ENCODE peak calls at places on chromosome 14, in eight cellular contexts. One of them, this sample, is unnamed.
A peak's percentile ranks its signal among the peaks of the same experiment; 100 is the strongest.

GRCh38 chr14:34029921-34030334 is 79.1 kb upstream of the EGLN3 start:
- DNase-seq in IMR-90: no peak
- DNase-seq in neural crest cell: no peak
- DNase-seq in endothelial cell: no peak
- DNase-seq in Peyer's patch: no peak
- DNase-seq in psoas muscle: peak; percentile 72
- DNase-seq in GM13976: no peak
- DNase-seq in esophagus muscularis mucosa: no peak
- DNase-seq in this sample: peak; percentile 33

GRCh38 chr14:102320033-102320660 is 601 bp downstream of the ZNF839 start:
- DNase-seq in Peyer's patch: peak; percentile 64
- DNase-seq in IMR-90: peak; percentile 56
- DNase-seq in endothelial cell: peak; percentile 40
- DNase-seq in neural crest cell: no peak
- DNase-seq in esophagus muscularis mucosa: no peak
- DNase-seq in psoas muscle: peak; percentile 85
- DNase-seq in GM13976: peak; percentile 61
- DNase-seq in this sample: peak; percentile 36

GRCh38 chr14:28635387-28635786 is 131.2 kb upstream of the FOXG1 start:
- DNase-seq in neural crest cell: peak; percentile 41
- DNase-seq in Peyer's patch: no peak
- DNase-seq in psoas muscle: no peak
- DNase-seq in endothelial cell: peak; percentile 23
- DNase-seq in esophagus muscularis mucosa: no peak
- DNase-seq in IMR-90: peak; percentile 16
- DNase-seq in GM13976: no peak
- DNase-seq in this sample: peak; percentile 11

GRCh38 chr14:20197459-20197858 is 6.8 kb downstream of the OR11G2 start:
- DNase-seq in Peyer's patch: no peak
- DNase-seq in psoas muscle: no peak
- DNase-seq in endothelial cell: no peak
- DNase-seq in GM13976: no peak
- DNase-seq in esophagus muscularis mucosa: no peak
- DNase-seq in neural crest cell: no peak
- DNase-seq in IMR-90: no peak
- DNase-seq in this sample: no peak

GRCh38 chr14:56891226-56891625 is 80.9 kb upstream of the OTX2 start:
- DNase-seq in GM13976: no peak
- DNase-seq in endothelial cell: no peak
- DNase-seq in Peyer's patch: no peak
- DNase-seq in IMR-90: no peak
- DNase-seq in neural crest cell: no peak
- DNase-seq in psoas muscle: no peak
- DNase-seq in esophagus muscularis mucosa: no peak
- DNase-seq in this sample: no peak

GRCh38 chr14:104877066-104877805 is 12.2 kb downstream of the CEP170B start:
- DNase-seq in IMR-90: no peak
- DNase-seq in neural crest cell: no peak
- DNase-seq in psoas muscle: peak; percentile 48
- DNase-seq in GM13976: no peak
- DNase-seq in Peyer's patch: no peak
- DNase-seq in endothelial cell: no peak
- DNase-seq in esophagus muscularis mucosa: no peak
- DNase-seq in this sample: peak; percentile 0

GRCh38 chr14:39267592-39268112 is 33.9 kb downstream of the MIA2 start:
- DNase-seq in Peyer's patch: no peak
- DNase-seq in GM13976: no peak
- DNase-seq in esophagus muscularis mucosa: no peak
- DNase-seq in psoas muscle: no peak
- DNase-seq in IMR-90: no peak
- DNase-seq in endothelial cell: no peak
- DNase-seq in neural crest cell: no peak
- DNase-seq in this sample: no peak

GRCh38 chr14:80567905-80568512 is 356.7 kb upstream of the DIO2 start:
- DNase-seq in endothelial cell: no peak
- DNase-seq in GM13976: no peak
- DNase-seq in IMR-90: peak; percentile 68
- DNase-seq in psoas muscle: no peak
- DNase-seq in neural crest cell: no peak
- DNase-seq in Peyer's patch: no peak
- DNase-seq in esophagus muscularis mucosa: no peak
- DNase-seq in this sample: no peak

GRCh38 chr14:31449971-31450610 is 7.2 kb downstream of the DTD2 start:
- DNase-seq in endothelial cell: no peak
- DNase-seq in IMR-90: peak; percentile 41
- DNase-seq in GM13976: peak; percentile 51
- DNase-seq in psoas muscle: no peak
- DNase-seq in neural crest cell: no peak
- DNase-seq in esophagus muscularis mucosa: no peak
- DNase-seq in Peyer's patch: no peak
- DNase-seq in this sample: no peak

GRCh38 chr14:54682578-54682977 is 115.7 kb downstream of the SAMD4A start:
- DNase-seq in esophagus muscularis mucosa: no peak
- DNase-seq in psoas muscle: no peak
- DNase-seq in endothelial cell: no peak
- DNase-seq in Peyer's patch: no peak
- DNase-seq in IMR-90: no peak
- DNase-seq in GM13976: no peak
- DNase-seq in neural crest cell: no peak
- DNase-seq in this sample: no peak

GRCh38 chr14:34874386-34875030 is 652 bp downstream of the BAZ1A start:
- DNase-seq in endothelial cell: peak; percentile 64
- DNase-seq in esophagus muscularis mucosa: no peak
- DNase-seq in psoas muscle: peak; percentile 70
- DNase-seq in Peyer's patch: peak; percentile 70
- DNase-seq in GM13976: peak; percentile 68
- DNase-seq in neural crest cell: peak; percentile 50
- DNase-seq in IMR-90: peak; percentile 49
- DNase-seq in this sample: peak; percentile 61

GRCh38 chr14:69559581-69560011 is 15.1 kb downstream of the CCDC177 start:
- DNase-seq in endothelial cell: no peak
- DNase-seq in GM13976: no peak
- DNase-seq in IMR-90: no peak
- DNase-seq in esophagus muscularis mucosa: no peak
- DNase-seq in Peyer's patch: no peak
- DNase-seq in neural crest cell: peak; percentile 52
- DNase-seq in psoas muscle: no peak
- DNase-seq in this sample: peak; percentile 29

GRCh38 chr14:69553221-69553620 is 21.4 kb downstream of the CCDC177 start:
- DNase-seq in neural crest cell: no peak
- DNase-seq in GM13976: no peak
- DNase-seq in IMR-90: peak; percentile 75
- DNase-seq in esophagus muscularis mucosa: no peak
- DNase-seq in psoas muscle: no peak
- DNase-seq in Peyer's patch: no peak
- DNase-seq in endothelial cell: no peak
- DNase-seq in this sample: no peak

GRCh38 chr14:69548566-69548965 is 26.1 kb downstream of the CCDC177 start:
- DNase-seq in IMR-90: no peak
- DNase-seq in neural crest cell: no peak
- DNase-seq in endothelial cell: no peak
- DNase-seq in Peyer's patch: no peak
- DNase-seq in psoas muscle: no peak
- DNase-seq in GM13976: no peak
- DNase-seq in esophagus muscularis mucosa: no peak
- DNase-seq in this sample: no peak

GRCh38 chr14:69558774-69559173 is 15.9 kb downstream of the CCDC177 start:
- DNase-seq in GM13976: no peak
- DNase-seq in neural crest cell: no peak
- DNase-seq in esophagus muscularis mucosa: no peak
- DNase-seq in psoas muscle: no peak
- DNase-seq in IMR-90: no peak
- DNase-seq in Peyer's patch: no peak
- DNase-seq in endothelial cell: no peak
- DNase-seq in this sample: no peak

DNA sequence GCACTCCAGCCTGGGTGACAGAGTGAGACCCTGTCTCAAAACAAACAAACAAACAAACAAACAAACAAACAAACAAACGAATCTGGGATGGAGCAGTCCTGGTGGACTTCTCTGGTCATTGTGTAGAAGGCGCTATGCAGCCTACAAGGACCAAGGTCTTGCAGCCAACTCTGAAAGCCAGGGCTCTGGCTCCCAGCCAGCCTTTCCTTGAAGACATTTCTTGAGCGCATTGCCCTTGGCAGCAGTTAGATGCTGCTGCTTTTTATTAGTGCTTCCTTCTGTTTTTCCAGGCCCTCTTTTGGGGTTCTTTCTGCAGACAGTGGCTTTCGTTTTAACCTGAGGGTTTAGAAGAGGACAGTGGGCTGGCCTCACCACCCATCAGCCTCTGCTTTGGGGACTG is 20.2 kb downstream of the CCDC177 start:
- DNase-seq in Peyer's patch: no peak
- DNase-seq in endothelial cell: no peak
- DNase-seq in esophagus muscularis mucosa: no peak
- DNase-seq in psoas muscle: no peak
- DNase-seq in IMR-90: no peak
- DNase-seq in GM13976: no peak
- DNase-seq in neural crest cell: no peak
- DNase-seq in this sample: no peak
- TF ChIP-seq CTCF in Peyer's patch: no peak
- TF ChIP-seq CTCF in endothelial cell: no peak
- TF ChIP-seq CTCF in esophagus muscularis mucosa: no peak
- TF ChIP-seq CTCF in psoas muscle: no peak
- TF ChIP-seq CTCF in IMR-90: no peak
- TF ChIP-seq CTCF in GM13976: no peak
- TF ChIP-seq CTCF in neural crest cell: no peak
- TF ChIP-seq CTCF in this sample: no peak

DNA sequence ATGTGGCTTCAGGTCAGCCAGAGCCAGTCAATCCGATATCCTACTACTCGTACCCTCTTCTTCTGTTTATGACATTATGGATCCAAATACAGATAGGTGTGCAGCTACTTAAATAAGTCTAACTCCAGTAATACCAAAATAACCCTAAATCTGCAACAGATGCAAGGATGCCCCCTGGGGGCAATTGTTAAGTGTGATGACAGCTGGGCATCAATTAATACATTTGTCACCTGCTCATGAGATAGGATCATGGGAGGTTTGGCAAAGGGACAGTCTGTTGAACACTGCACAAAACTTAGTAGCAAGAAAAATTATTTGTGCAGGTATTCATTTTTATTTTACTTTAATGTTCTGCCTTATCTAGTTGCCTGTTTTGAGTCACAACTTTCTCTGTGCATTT is 83.2 kb downstream of the SLC38A6 start:
- DNase-seq in psoas muscle: no peak
- DNase-seq in Peyer's patch: no peak
- DNase-seq in esophagus muscularis mucosa: no peak
- DNase-seq in IMR-90: no peak
- DNase-seq in endothelial cell: no peak
- DNase-seq in GM13976: no peak
- DNase-seq in neural crest cell: no peak
- DNase-seq in this sample: no peak
- TF ChIP-seq CTCF in psoas muscle: no peak
- TF ChIP-seq CTCF in Peyer's patch: no peak
- TF ChIP-seq CTCF in esophagus muscularis mucosa: no peak
- TF ChIP-seq CTCF in IMR-90: no peak
- TF ChIP-seq CTCF in endothelial cell: no peak
- TF ChIP-seq CTCF in GM13976: no peak
- TF ChIP-seq CTCF in neural crest cell: no peak
- TF ChIP-seq CTCF in this sample: no peak

DNA sequence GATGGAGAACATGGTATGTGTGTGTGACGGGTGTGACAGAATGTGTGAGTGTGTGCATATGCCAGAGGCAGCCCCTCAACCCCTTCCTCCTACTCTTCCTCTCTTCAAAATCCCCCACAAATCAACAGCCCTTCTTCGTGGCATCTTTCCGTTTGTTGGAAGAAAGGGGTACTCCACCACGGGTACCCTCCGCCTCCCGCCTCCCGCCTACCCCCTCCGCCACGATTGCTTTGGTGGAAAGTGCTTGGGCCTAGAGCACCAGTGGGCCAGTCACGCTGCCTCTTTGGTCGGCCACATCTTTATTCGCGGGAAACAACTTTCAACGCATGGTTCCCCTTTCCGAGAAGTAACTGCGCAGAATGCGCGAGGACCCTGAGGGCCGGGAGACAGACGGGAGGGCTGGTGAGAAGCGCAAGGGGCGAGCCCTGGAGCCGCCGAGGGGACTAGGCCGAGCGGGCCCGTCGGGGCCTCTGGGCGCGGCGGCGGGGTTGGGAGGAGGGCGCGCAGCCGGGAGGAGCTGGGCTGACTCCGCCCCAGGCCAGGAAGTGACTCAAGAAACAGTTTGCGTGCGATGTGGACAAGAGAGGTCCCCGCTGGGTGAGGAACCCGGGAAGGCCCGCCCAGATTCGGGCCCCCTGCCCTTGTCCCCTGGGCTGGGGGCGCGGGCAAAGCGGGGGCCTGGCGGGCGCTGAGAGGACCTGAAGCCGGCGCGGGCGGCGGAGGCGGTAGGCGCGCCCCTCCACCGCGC is at the start of the genes CBLN3 and KHNYN:
- DNase-seq in IMR-90: peak; percentile 92
- DNase-seq in GM13976: peak; percentile 98
- DNase-seq in endothelial cell: peak; percentile 75
- DNase-seq in neural crest cell: peak; percentile 70
- DNase-seq in esophagus muscularis mucosa: peak; percentile 96
- DNase-seq in psoas muscle: peak; percentile 95
- DNase-seq in Peyer's patch: peak; percentile 96
- DNase-seq in this sample: peak; percentile 82
- TF ChIP-seq CTCF in IMR-90: no peak
- TF ChIP-seq CTCF in GM13976: no peak
- TF ChIP-seq CTCF in endothelial cell: no peak
- TF ChIP-seq CTCF in neural crest cell: no peak
- TF ChIP-seq CTCF in esophagus muscularis mucosa: no peak
- TF ChIP-seq CTCF in psoas muscle: no peak
- TF ChIP-seq CTCF in Peyer's patch: no peak
- TF ChIP-seq CTCF in this sample: no peak

DNA sequence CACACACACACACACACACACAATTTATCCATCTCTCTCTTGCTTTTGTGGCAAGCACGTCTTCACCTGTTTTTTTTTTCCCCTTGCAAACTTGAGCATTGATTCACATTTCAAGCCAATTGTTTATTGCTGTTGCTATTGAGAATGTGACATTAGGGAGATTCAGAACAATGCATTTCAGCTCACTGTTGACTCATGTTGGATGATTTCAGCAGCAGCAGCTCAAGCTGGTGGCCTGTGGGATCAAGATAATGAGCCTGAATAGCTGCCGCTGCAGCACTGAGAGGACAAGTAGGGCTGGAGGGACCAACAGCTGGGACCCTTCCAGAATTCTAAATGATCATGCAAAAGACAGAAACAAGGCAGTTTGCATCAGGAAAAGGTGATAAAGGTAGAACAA is 129.0 kb downstream of the SNAPC1 start:
- DNase-seq in endothelial cell: peak; percentile 20
- DNase-seq in psoas muscle: no peak
- DNase-seq in GM13976: no peak
- DNase-seq in esophagus muscularis mucosa: no peak
- DNase-seq in neural crest cell: no peak
- DNase-seq in IMR-90: peak; percentile 32
- DNase-seq in Peyer's patch: no peak
- DNase-seq in this sample: no peak
- TF ChIP-seq CTCF in endothelial cell: no peak
- TF ChIP-seq CTCF in psoas muscle: no peak
- TF ChIP-seq CTCF in GM13976: no peak
- TF ChIP-seq CTCF in esophagus muscularis mucosa: no peak
- TF ChIP-seq CTCF in neural crest cell: no peak
- TF ChIP-seq CTCF in IMR-90: no peak
- TF ChIP-seq CTCF in Peyer's patch: no peak
- TF ChIP-seq CTCF in this sample: no peak